ENCODE peak calls at places on chromosome 13, in six cellular contexts. One of them, this sample, is unnamed.

GRCh38 chr13:51451467-51452390 is 1.1 kb downstream of the INTS6 start:
- DNase-seq in astrocyte of the spinal cord: peak
- DNase-seq in fibroblast of lung: peak
- DNase-seq in HFF-Myc: no peak
- DNase-seq in keratinocyte: no peak
- DNase-seq in IMR-90: peak
- DNase-seq in this sample: peak

GRCh38 chr13:49052801-49053200 is 77.1 kb downstream of the FNDC3A start:
- DNase-seq in fibroblast of lung: peak
- DNase-seq in keratinocyte: no peak
- DNase-seq in HFF-Myc: no peak
- DNase-seq in IMR-90: peak
- DNase-seq in astrocyte of the spinal cord: no peak
- DNase-seq in this sample: no peak

GRCh38 chr13:59842507-59842906 is 321.2 kb downstream of the DIAPH3 start:
- DNase-seq in IMR-90: peak
- DNase-seq in fibroblast of lung: no peak
- DNase-seq in HFF-Myc: no peak
- DNase-seq in keratinocyte: no peak
- DNase-seq in astrocyte of the spinal cord: no peak
- DNase-seq in this sample: no peak

GRCh38 chr13:22114630-22115311 is 443.9 kb downstream of the FGF9 start:
- DNase-seq in keratinocyte: no peak
- DNase-seq in IMR-90: peak
- DNase-seq in HFF-Myc: no peak
- DNase-seq in astrocyte of the spinal cord: no peak
- DNase-seq in fibroblast of lung: peak
- DNase-seq in this sample: no peak

GRCh38 chr13:32783067-32783466 is 196.8 kb downstream of the PDS5B start:
- DNase-seq in astrocyte of the spinal cord: peak
- DNase-seq in HFF-Myc: peak
- DNase-seq in IMR-90: peak
- DNase-seq in fibroblast of lung: peak
- DNase-seq in keratinocyte: no peak
- DNase-seq in this sample: no peak

GRCh38 chr13:79519252-79519651 is 38.3 kb downstream of the NDFIP2 start:
- DNase-seq in astrocyte of the spinal cord: peak
- DNase-seq in IMR-90: peak
- DNase-seq in HFF-Myc: no peak
- DNase-seq in keratinocyte: no peak
- DNase-seq in fibroblast of lung: no peak
- DNase-seq in this sample: no peak

GRCh38 chr13:60397693-60398437 is 845 bp downstream of the TDRD3 start:
- DNase-seq in fibroblast of lung: peak
- DNase-seq in HFF-Myc: no peak
- DNase-seq in IMR-90: peak
- DNase-seq in astrocyte of the spinal cord: peak
- DNase-seq in keratinocyte: no peak
- DNase-seq in this sample: peak

GRCh38 chr13:39578821-39579291 is 24.1 kb downstream of the LHFPL6 start:
- DNase-seq in fibroblast of lung: no peak
- DNase-seq in astrocyte of the spinal cord: peak
- DNase-seq in HFF-Myc: no peak
- DNase-seq in IMR-90: no peak
- DNase-seq in keratinocyte: no peak
- DNase-seq in this sample: no peak

GRCh38 chr13:70108276-70108845 is at the start of gene KLHL1:
- DNase-seq in IMR-90: no peak
- DNase-seq in fibroblast of lung: no peak
- DNase-seq in astrocyte of the spinal cord: no peak
- DNase-seq in keratinocyte: no peak
- DNase-seq in HFF-Myc: no peak
- DNase-seq in this sample: no peak

GRCh38 chr13:76885203-76886004 is 801 bp downstream of the KCTD12 start:
- DNase-seq in keratinocyte: no peak
- DNase-seq in fibroblast of lung: peak
- DNase-seq in astrocyte of the spinal cord: peak
- DNase-seq in HFF-Myc: peak
- DNase-seq in IMR-90: peak
- DNase-seq in this sample: peak

GRCh38 chr13:39245688-39246087 is 207.4 kb downstream of the NHLRC3 start:
- DNase-seq in fibroblast of lung: no peak
- DNase-seq in astrocyte of the spinal cord: no peak
- DNase-seq in IMR-90: no peak
- DNase-seq in keratinocyte: no peak
- DNase-seq in HFF-Myc: no peak
- DNase-seq in this sample: no peak

DNA sequence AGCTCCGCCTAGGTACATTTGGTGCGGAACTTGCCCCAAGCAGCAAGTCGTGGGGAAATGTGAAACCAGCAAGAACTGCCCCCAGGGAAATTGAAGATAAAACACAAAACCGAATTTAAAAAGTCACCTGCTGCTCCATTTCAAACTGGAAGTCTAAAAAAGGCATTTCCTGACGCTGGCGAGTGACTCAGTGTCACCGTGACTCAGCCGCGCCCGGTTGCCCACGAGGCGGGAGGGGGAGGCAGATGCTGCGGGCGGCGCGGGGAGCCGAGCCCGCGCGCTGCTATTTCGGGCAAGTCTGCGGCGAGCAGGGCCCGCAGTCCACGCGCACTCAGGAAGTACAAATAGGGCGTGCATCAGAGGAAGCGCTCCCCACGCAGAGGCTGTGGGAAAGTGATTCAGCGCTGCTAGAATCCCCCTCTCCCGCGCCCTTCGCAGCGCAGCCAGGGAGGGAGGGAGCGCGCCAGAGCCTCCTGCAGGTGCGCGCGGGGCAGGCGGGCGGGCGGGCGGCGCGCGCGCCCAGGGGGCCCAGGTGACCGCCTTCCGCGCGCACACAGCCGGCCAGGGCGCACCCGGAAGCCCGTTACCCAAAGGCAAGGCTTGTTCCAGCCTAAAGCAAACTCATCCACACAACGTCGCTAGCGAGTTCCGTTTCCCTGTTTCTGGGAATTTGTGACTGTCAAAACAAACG is 168.8 kb downstream of the COL4A1 start:
- DNase-seq in keratinocyte: no peak
- DNase-seq in HFF-Myc: no peak
- DNase-seq in astrocyte of the spinal cord: peak
- DNase-seq in IMR-90: peak
- DNase-seq in fibroblast of lung: peak
- DNase-seq in this sample: peak
- TF ChIP-seq CTCF in keratinocyte: peak
- TF ChIP-seq CTCF in HFF-Myc: peak
- TF ChIP-seq CTCF in astrocyte of the spinal cord: no peak
- TF ChIP-seq CTCF in IMR-90: no peak
- TF ChIP-seq CTCF in fibroblast of lung: peak
- TF ChIP-seq CTCF in this sample: no peak

GRCh38 chr13:41058229-41059070 is 2.9 kb upstream of the WBP4 start:
- DNase-seq in HFF-Myc: no peak
- DNase-seq in IMR-90: peak
- DNase-seq in keratinocyte: no peak
- DNase-seq in astrocyte of the spinal cord: no peak
- DNase-seq in fibroblast of lung: no peak
- DNase-seq in this sample: no peak

GRCh38 chr13:41059466-41059865 is 1.8 kb upstream of the WBP4 start:
- DNase-seq in fibroblast of lung: no peak
- DNase-seq in IMR-90: peak
- DNase-seq in keratinocyte: no peak
- DNase-seq in HFF-Myc: no peak
- DNase-seq in astrocyte of the spinal cord: peak
- DNase-seq in this sample: no peak

GRCh38 chr13:41061075-41061913 is at the start of gene WBP4:
- DNase-seq in fibroblast of lung: peak
- DNase-seq in HFF-Myc: peak
- DNase-seq in IMR-90: peak
- DNase-seq in keratinocyte: peak
- DNase-seq in astrocyte of the spinal cord: peak
- DNase-seq in this sample: peak

GRCh38 chr13:41060723-41061074 is 610 bp upstream of the WBP4 start:
- DNase-seq in astrocyte of the spinal cord: peak
- DNase-seq in HFF-Myc: no peak
- DNase-seq in fibroblast of lung: no peak
- DNase-seq in keratinocyte: no peak
- DNase-seq in IMR-90: no peak
- DNase-seq in this sample: peak

DNA sequence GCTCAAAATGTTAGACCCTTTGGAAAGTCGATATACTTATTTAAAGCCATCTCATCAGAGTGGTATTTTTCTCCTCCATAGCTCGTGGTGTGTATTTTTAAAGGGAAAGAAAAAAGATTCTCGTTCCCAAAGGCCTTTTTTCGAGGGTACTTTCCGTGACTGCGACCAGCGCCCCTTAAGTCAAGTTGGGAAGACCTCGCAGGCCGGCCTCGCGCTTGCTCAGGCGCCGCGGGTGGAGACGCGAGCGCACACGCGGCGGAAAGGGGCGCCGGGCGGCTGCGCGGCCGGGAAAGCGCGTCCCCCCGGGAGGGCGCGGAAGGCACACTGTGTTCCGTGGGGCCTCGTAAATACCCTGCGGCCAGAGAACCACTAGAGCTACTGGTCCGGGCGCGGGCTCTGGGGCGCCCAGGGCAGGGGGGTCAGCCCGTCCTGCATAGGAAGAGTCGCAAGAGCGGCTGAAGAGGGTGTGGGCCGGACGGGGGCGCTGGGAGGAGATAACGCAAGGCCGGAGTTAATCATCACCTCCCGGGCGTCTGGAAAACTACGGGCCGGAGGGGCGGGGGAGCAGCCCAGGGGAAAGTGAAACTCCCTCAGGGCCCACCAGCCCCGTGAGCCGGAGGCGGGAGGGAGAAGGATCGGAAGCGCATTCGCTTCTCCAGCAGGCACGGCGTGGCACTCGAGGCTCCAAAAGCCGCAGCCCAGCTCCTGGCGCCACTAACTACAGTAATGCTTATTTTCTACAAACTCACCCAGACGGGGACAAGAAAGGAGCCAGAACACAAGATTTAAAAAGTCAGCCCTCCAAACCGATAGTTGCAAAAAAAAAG is 1.2 kb upstream of the WBP4 start:
- DNase-seq in astrocyte of the spinal cord: peak
- DNase-seq in HFF-Myc: peak
- DNase-seq in keratinocyte: no peak
- DNase-seq in fibroblast of lung: peak
- DNase-seq in IMR-90: peak
- DNase-seq in this sample: peak
- TF ChIP-seq CTCF in astrocyte of the spinal cord: peak
- TF ChIP-seq CTCF in HFF-Myc: peak
- TF ChIP-seq CTCF in keratinocyte: peak
- TF ChIP-seq CTCF in fibroblast of lung: peak
- TF ChIP-seq CTCF in IMR-90: peak
- TF ChIP-seq CTCF in this sample: no peak

GRCh38 chr13:29664591-29664990 is 69.1 kb upstream of the SLC7A1 start:
- DNase-seq in astrocyte of the spinal cord: no peak
- DNase-seq in HFF-Myc: no peak
- DNase-seq in IMR-90: no peak
- DNase-seq in keratinocyte: no peak
- DNase-seq in fibroblast of lung: no peak
- DNase-seq in this sample: no peak
- TF ChIP-seq CTCF in astrocyte of the spinal cord: no peak
- TF ChIP-seq CTCF in HFF-Myc: no peak
- TF ChIP-seq CTCF in IMR-90: no peak
- TF ChIP-seq CTCF in keratinocyte: no peak
- TF ChIP-seq CTCF in fibroblast of lung: no peak
- TF ChIP-seq CTCF in this sample: no peak

GRCh38 chr13:52846567-52847321 is 1.7 kb downstream of the PCDH8 start:
- DNase-seq in IMR-90: peak
- DNase-seq in keratinocyte: no peak
- DNase-seq in fibroblast of lung: peak
- DNase-seq in astrocyte of the spinal cord: no peak
- DNase-seq in HFF-Myc: no peak
- DNase-seq in this sample: peak
- TF ChIP-seq CTCF in IMR-90: peak
- TF ChIP-seq CTCF in keratinocyte: no peak
- TF ChIP-seq CTCF in fibroblast of lung: peak
- TF ChIP-seq CTCF in astrocyte of the spinal cord: peak
- TF ChIP-seq CTCF in HFF-Myc: peak
- TF ChIP-seq CTCF in this sample: peak

GRCh38 chr13:99526549-99526948 is 25.3 kb downstream of the TM9SF2 start:
- DNase-seq in HFF-Myc: no peak
- DNase-seq in fibroblast of lung: no peak
- DNase-seq in astrocyte of the spinal cord: no peak
- DNase-seq in keratinocyte: no peak
- DNase-seq in IMR-90: no peak
- DNase-seq in this sample: peak

GRCh38 chr13:99523838-99524237 is 22.6 kb downstream of the TM9SF2 start:
- DNase-seq in fibroblast of lung: no peak
- DNase-seq in IMR-90: no peak
- DNase-seq in astrocyte of the spinal cord: no peak
- DNase-seq in HFF-Myc: no peak
- DNase-seq in keratinocyte: no peak
- DNase-seq in this sample: no peak

GRCh38 chr13:99527346-99527745 is 26.1 kb downstream of the TM9SF2 start:
- DNase-seq in IMR-90: no peak
- DNase-seq in keratinocyte: no peak
- DNase-seq in fibroblast of lung: no peak
- DNase-seq in HFF-Myc: no peak
- DNase-seq in astrocyte of the spinal cord: no peak
- DNase-seq in this sample: no peak

GRCh38 chr13:99525967-99526366 is 24.7 kb downstream of the TM9SF2 start:
- DNase-seq in astrocyte of the spinal cord: no peak
- DNase-seq in keratinocyte: no peak
- DNase-seq in IMR-90: peak
- DNase-seq in HFF-Myc: no peak
- DNase-seq in fibroblast of lung: no peak
- DNase-seq in this sample: no peak

GRCh38 chr13:99528547-99528946 is 27.3 kb downstream of the TM9SF2 start:
- DNase-seq in fibroblast of lung: peak
- DNase-seq in HFF-Myc: no peak
- DNase-seq in keratinocyte: no peak
- DNase-seq in astrocyte of the spinal cord: no peak
- DNase-seq in IMR-90: no peak
- DNase-seq in this sample: no peak
- TF ChIP-seq CTCF in fibroblast of lung: peak
- TF ChIP-seq CTCF in HFF-Myc: no peak
- TF ChIP-seq CTCF in keratinocyte: no peak
- TF ChIP-seq CTCF in astrocyte of the spinal cord: peak
- TF ChIP-seq CTCF in IMR-90: no peak
- TF ChIP-seq CTCF in this sample: no peak

GRCh38 chr13:26624572-26624971 is 67.1 kb downstream of the WASF3 start:
- DNase-seq in astrocyte of the spinal cord: no peak
- DNase-seq in fibroblast of lung: no peak
- DNase-seq in keratinocyte: no peak
- DNase-seq in HFF-Myc: no peak
- DNase-seq in IMR-90: no peak
- DNase-seq in this sample: no peak

GRCh38 chr13:26629260-26629659 is 71.8 kb downstream of the WASF3 start:
- DNase-seq in HFF-Myc: no peak
- DNase-seq in fibroblast of lung: no peak
- DNase-seq in IMR-90: no peak
- DNase-seq in astrocyte of the spinal cord: no peak
- DNase-seq in keratinocyte: no peak
- DNase-seq in this sample: peak

GRCh38 chr13:26623125-26623524 is 65.6 kb downstream of the WASF3 start:
- DNase-seq in IMR-90: no peak
- DNase-seq in fibroblast of lung: no peak
- DNase-seq in HFF-Myc: no peak
- DNase-seq in keratinocyte: no peak
- DNase-seq in astrocyte of the spinal cord: no peak
- DNase-seq in this sample: no peak

GRCh38 chr13:26628706-26629105 is 71.2 kb downstream of the WASF3 start:
- DNase-seq in astrocyte of the spinal cord: peak
- DNase-seq in fibroblast of lung: peak
- DNase-seq in IMR-90: peak
- DNase-seq in keratinocyte: no peak
- DNase-seq in HFF-Myc: no peak
- DNase-seq in this sample: peak
- TF ChIP-seq CTCF in astrocyte of the spinal cord: peak
- TF ChIP-seq CTCF in fibroblast of lung: peak
- TF ChIP-seq CTCF in IMR-90: peak
- TF ChIP-seq CTCF in keratinocyte: peak
- TF ChIP-seq CTCF in HFF-Myc: peak
- TF ChIP-seq CTCF in this sample: no peak

This sample was measured in testis.